ENCODE peak calls at places on chromosomes 1 and 21, in six cellular contexts. F is coronary artery, K is AG04450, Z is psoas muscle, A is foreskin keratinocyte, Y is left ventricle myocardium inferior. M is an unnamed sample.

GRCh38 chr1:199405634-199406196 is 621.8 kb upstream of the NR5A2 start:
- DNase-seq in Y (no peak), K (no peak), F (no peak), Z (no peak), A (no peak), M (no peak)

GRCh38 chr1:108080448-108080847 is 115.5 kb upstream of the VAV3 start:
- DNase-seq in K (no peak), Y (no peak), A (no peak), Z (no peak), F (no peak), M (no peak)

GRCh38 chr1:240511789-240512188 is 100.2 kb downstream of the GREM2 start:
- DNase-seq in K (no peak), Y (no peak), A (no peak), F (no peak), Z (no peak), M (no peak)

GRCh38 chr1:108897865-108898720 is 21.3 kb downstream of the GPSM2 start:
- DNase-seq in F (no peak), A (peak; percentile 42), K (peak; percentile 34), Z (no peak), Y (no peak), M (peak; percentile 31)

GRCh38 chr1:87115317-87115885 is 201.0 kb downstream of the HS2ST1 start:
- DNase-seq in K (peak; percentile 66), Z (no peak), A (peak; percentile 81), Y (no peak), F (no peak), M (no peak)

GRCh38 chr1:116161877-116162390 is 50.7 kb downstream of the MAB21L3 start:
- DNase-seq in A (no peak), Y (no peak), Z (no peak), K (no peak), F (no peak), M (no peak)

GRCh38 chr1:19448491-19449439 is 36.6 kb downstream of the CAPZB start:
- DNase-seq in K (peak; percentile 85), Y (peak; percentile 66), Z (peak; percentile 78), F (no peak), A (peak; percentile 74), M (no peak)

GRCh38 chr1:154446292-154446691 is 41.1 kb downstream of the IL6R start:
- DNase-seq in K (peak; percentile 90), F (no peak), Y (no peak), A (no peak), Z (no peak), M (no peak)

GRCh38 chr1:22712502-22713271 is 2.0 kb downstream of the EPHB2 start:
- DNase-seq in Z (no peak), Y (no peak), F (no peak), K (no peak), A (no peak), M (no peak)

GRCh38 chr1:160726498-160727391 is 12.3 kb upstream of the SLAMF7 start:
- DNase-seq in Z (no peak), Y (no peak), K (peak; percentile 15), F (no peak), A (peak; percentile 87), M (peak; percentile 59)

GRCh38 chr21:41612674-41613250 is 104.8 kb upstream of the TMPRSS2 start:
- DNase-seq in Y (peak; percentile 75), F (peak; percentile 98), A (peak; percentile 94), Z (peak; percentile 90), K (peak; percentile 74), M (peak; percentile 64)

GRCh38 chr1:74584185-74584584 is 71.8 kb upstream of the LRRC53 start:
- DNase-seq in F (no peak), Y (no peak), Z (no peak), A (no peak), K (no peak), M (no peak)

GRCh38 chr1:182245040-182245439 is 146.6 kb downstream of the GLUL start:
- DNase-seq in Y (no peak), Z (no peak), K (no peak), F (no peak), A (no peak), M (no peak)

GRCh38 chr1:193565971-193566577 is 379.7 kb upstream of the B3GALT2 start:
- DNase-seq in Z (no peak), A (no peak), Y (no peak), K (no peak), F (no peak), M (no peak)

GRCh38 chr1:6211731-6212130 is 5.8 kb downstream of the RNF207 start:
- DNase-seq in K (no peak), Z (no peak), A (no peak), F (no peak), Y (no peak), M (no peak)

GRCh38 chr1:6207921-6208320 is 2.0 kb downstream of the RNF207 start:
- DNase-seq in Z (no peak), Y (no peak), K (no peak), F (no peak), A (no peak), M (peak; percentile 55)

GRCh38 chr1:6210606-6211355 is 4.9 kb downstream of the RNF207 start:
- DNase-seq in F (no peak), Z (no peak), K (no peak), Y (no peak), A (no peak), M (no peak)

GRCh38 chr1:6208723-6209660 is 3.1 kb downstream of the RNF207 start:
- DNase-seq in K (no peak), Y (peak; percentile 56), F (no peak), Z (peak; percentile 74), A (no peak), M (peak; percentile 83)

DNA sequence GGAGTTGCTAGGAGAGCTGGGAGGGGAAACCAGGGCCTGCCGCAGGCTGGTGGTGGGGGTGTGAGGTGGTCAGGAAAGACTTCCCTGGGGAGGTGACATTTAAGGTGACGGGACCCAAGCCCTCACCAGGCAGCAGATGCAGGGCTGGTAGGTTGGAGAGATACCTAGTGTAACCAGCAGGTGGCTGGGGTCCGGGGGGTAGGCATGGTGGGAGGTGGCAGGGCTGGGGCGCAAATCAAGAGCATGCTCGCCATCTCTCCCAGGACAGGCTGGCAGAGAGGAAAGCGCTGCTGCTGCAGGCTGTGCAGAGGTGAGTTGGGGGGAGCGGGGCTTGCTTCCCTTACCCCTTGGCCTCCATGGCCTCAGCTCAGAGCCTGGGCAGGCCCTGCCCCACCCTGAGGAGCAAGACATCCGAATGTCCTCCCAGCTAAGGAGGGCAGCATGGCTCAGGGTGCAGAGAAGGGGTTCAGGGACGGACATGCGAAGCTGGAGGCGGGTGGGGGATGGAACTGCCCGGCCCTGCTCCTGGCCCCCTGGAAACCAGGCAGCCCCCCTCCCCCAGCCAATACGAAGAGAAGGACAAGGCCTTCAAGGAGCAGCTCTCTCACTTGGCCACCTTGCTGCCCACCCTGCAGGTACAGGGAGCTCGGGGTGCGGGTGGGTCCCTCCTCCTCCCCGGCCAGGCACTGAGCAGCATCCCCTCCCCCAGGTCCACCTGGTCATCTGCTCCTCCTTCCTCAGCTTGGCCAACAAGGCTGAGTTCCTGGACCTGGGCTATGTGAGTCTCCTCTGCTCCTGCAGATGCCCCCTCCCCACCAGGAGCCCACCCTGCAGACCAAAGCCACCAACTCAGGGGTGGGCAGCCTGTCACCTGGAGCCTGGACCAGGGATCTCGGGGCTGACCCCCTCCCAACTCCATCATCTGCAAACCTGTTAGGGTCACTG is 4.0 kb downstream of the RNF207 start:
- DNase-seq in Y (no peak), F (no peak), K (no peak), Z (no peak), A (no peak), M (peak; percentile 73)
- TF ChIP-seq CTCF in Y (no peak), F (no peak), K (peak; percentile 28), Z (no peak), A (no peak), M (peak; percentile 66)

DNA sequence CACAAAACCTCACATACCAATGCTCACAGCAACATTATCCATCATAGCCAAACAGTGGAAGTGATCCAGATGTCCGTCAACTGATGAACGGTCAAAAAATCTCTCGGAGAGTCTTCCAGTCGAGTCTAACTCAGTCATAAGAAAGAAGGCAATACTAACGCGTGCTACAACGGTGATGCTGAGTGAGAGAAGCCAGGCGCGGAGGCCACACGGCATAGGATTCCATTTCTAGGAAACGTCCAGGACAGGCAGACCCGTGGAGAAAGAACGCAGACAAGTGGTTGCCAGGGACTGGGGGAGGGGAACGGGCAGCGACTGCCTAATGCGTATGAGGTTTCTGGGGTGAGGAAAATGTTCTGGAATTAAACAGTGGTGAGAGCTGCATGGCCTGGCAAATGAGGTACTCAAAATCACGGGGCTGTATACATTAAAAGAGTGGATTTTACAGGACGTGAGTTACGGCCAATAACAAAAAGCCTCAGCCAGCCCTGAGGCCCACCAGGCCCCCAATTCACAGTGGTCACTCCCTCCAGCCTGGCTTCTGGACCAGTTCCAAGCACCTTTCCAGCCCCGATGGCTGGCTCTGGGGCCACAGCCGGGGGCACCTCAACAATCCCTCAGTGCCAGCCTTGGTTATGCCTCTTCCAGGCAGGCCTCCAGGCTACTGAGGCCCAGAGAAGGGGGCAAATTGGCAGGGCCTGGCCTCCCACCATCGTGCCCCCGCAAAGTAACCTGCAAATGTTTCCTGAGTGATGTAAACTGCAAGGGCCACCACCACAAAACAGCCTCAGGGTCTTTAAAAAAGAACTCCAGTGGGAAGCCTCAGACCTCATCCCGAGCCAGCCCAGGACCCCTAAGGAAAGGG is 3.4 kb downstream of the WNT9A start:
- DNase-seq in Y (peak; percentile 71), Z (peak; percentile 89), A (no peak), F (peak; percentile 60), K (no peak), M (no peak)
- H3K27ac ChIP-seq in Y (peak overlapping the region; percentile 79), Z (peak overlapping the region; percentile 89), A (no peak overlapping the region), F (no peak overlapping the region), K (no peak overlapping the region), M (no peak overlapping the region)

GRCh38 chr1:190634134-190634533 is 156.5 kb upstream of the BRINP3 start:
- DNase-seq in A (no peak), Z (no peak), F (no peak), Y (no peak), K (no peak), M (no peak)

DNA sequence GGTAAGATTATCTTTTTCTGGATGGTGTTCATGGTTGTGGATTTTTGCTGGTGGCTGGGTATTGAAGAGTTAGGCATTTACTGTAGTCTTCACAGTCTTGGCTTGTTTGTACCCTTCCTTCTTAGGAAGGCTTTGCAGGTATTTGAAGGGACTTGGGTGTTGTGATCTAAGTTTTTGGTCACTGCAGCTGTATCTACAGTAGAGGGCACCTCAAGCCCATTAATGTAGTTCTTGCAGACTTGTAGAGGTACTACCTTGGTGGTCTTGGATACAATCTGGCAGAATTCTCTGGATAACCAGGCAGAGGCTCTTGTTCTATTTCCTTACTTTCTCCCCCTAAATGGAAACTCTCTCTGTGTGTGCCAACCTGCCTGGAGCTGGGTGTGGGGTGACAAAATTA is 155.8 kb upstream of the BRINP3 start:
- DNase-seq in F (no peak), K (no peak), Z (no peak), Y (no peak), A (no peak), M (no peak)
- TF ChIP-seq CTCF in F (no peak), K (no peak), Z (no peak), Y (no peak), A (no peak), M (no peak)

GRCh38 chr21:31342328-31342727 is 1.7 kb downstream of the TIAM1 start:
- DNase-seq in Y (no peak), K (no peak), Z (no peak), A (no peak), F (no peak), M (no peak)
- H3K27ac ChIP-seq in Y (no peak overlapping the region), K (no peak overlapping the region), Z (no peak overlapping the region), A (peak overlapping the region; percentile 82), F (no peak overlapping the region), M (no peak overlapping the region)